ENCODE peak calls at places on chromosome 3, in eight cellular contexts. Y is foreskin fibroblast, B is fibroblast of lung, A is psoas muscle, Q is endothelial cell of umbilical vein, C is astrocyte of the cerebellum, L is heart left ventricle, V is fibroblast of pulmonary artery. P is an unnamed sample.

GRCh38 chr3:40211579-40211978 is 97.9 kb upstream of the EIF1B start:
- DNase-seq in Y (peak), B (no peak), A (no peak), Q (no peak), C (peak), L (no peak), V (peak), P (no peak)

GRCh38 chr3:140523600-140523999 is 154.3 kb upstream of the TRIM42 start:
- DNase-seq in Y (no peak), B (no peak), A (no peak), Q (no peak), C (no peak), L (no peak), V (no peak), P (no peak)

GRCh38 chr3:49161808-49162530 is 4.2 kb downstream of the CCDC71 start:
- DNase-seq in Y (no peak), B (no peak), A (no peak), Q (no peak), C (no peak), L (no peak), V (no peak), P (no peak)

GRCh38 chr3:127375151-127375937 is 87.5 kb upstream of the PRR20G start:
- DNase-seq in Y (no peak), B (no peak), A (no peak), Q (no peak), C (no peak), L (no peak), V (no peak), P (no peak)

GRCh38 chr3:172892158-172892557 is 141.6 kb downstream of the ECT2 start:
- DNase-seq in Y (peak), B (peak), A (no peak), Q (peak), C (peak), L (no peak), V (peak), P (no peak)

GRCh38 chr3:195013962-195014361 is 257.0 kb downstream of the XXYLT1 start:
- DNase-seq in Y (no peak), B (no peak), A (no peak), Q (no peak), C (no peak), L (no peak), V (no peak), P (no peak)

GRCh38 chr3:194930439-194931204 is 244.9 kb downstream of the FAM43A start:
- DNase-seq in Y (peak), B (no peak), A (peak), Q (peak), C (peak), L (no peak), V (peak), P (peak)

GRCh38 chr3:11769704-11770103 is 77.0 kb downstream of the TAMM41 start:
- DNase-seq in Y (no peak), B (no peak), A (no peak), Q (no peak), C (no peak), L (no peak), V (no peak), P (no peak)

GRCh38 chr3:158539414-158540014 is 31.5 kb upstream of the MLF1 start:
- DNase-seq in Y (peak), B (peak), A (no peak), Q (peak), C (peak), L (no peak), V (peak), P (no peak)

GRCh38 chr3:19885468-19885867 is 48.5 kb downstream of the EFHB start:
- DNase-seq in Y (no peak), B (peak), A (no peak), Q (peak), C (peak), L (no peak), V (peak), P (no peak)

GRCh38 chr3:64539451-64540196 is 148.2 kb downstream of the ADAMTS9 start:
- DNase-seq in Y (peak), B (peak), A (peak), Q (peak), C (peak), L (no peak), V (peak), P (no peak)

GRCh38 chr3:196080997-196081833 is 675 bp downstream of the TFRC start:
- DNase-seq in Y (peak), B (peak), A (peak), Q (peak), C (no peak), L (peak), V (peak), P (no peak)

GRCh38 chr3:38454179-38454883 is 641 bp downstream of the ACVR2B start:
- DNase-seq in Y (no peak), B (peak), A (peak), Q (peak), C (no peak), L (peak), V (peak), P (no peak)

GRCh38 chr3:11522953-11523792 is 120.5 kb downstream of the VGLL4 start:
- DNase-seq in Y (no peak), B (no peak), A (no peak), Q (peak), C (no peak), L (no peak), V (no peak), P (no peak)

GRCh38 chr3:71926242-71926560 is 141.3 kb upstream of the PROK2 start:
- DNase-seq in Y (no peak), B (peak), A (no peak), Q (no peak), C (peak), L (no peak), V (peak), P (no peak)

GRCh38 chr3:43161684-43162512 is 56.0 kb upstream of the POMGNT2 start:
- DNase-seq in Y (peak), B (peak), A (no peak), Q (peak), C (peak), L (no peak), V (peak), P (no peak)

GRCh38 chr3:99023590-99024192 is 122.2 kb upstream of the DCBLD2 start:
- DNase-seq in Y (peak), B (peak), A (no peak), Q (peak), C (peak), L (no peak), V (peak), P (no peak)

GRCh38 chr3:10614160-10614559 is 108.8 kb upstream of the ATP2B2 start:
- DNase-seq in Y (no peak), B (no peak), A (no peak), Q (no peak), C (no peak), L (no peak), V (no peak), P (no peak)

GRCh38 chr3:105367063-105367405 is 325 bp downstream of the ALCAM start:
- DNase-seq in Y (no peak), B (no peak), A (no peak), Q (no peak), C (no peak), L (peak), V (no peak), P (no peak)

GRCh38 chr3:186909078-186909853 is 21.1 kb upstream of the ST6GAL1 start:
- DNase-seq in Y (no peak), B (no peak), A (no peak), Q (no peak), C (no peak), L (peak), V (no peak), P (no peak)

GRCh38 chr3:68403741-68404140 is 528.6 kb downstream of the TAFA4 start:
- DNase-seq in Y (no peak), B (no peak), A (no peak), Q (no peak), C (no peak), L (no peak), V (no peak), P (no peak)

GRCh38 chr3:14358426-14359211 is 43.8 kb upstream of the SLC6A6 start:
- DNase-seq in Y (peak), B (peak), A (peak), Q (no peak), C (peak), L (peak), V (peak), P (no peak)

GRCh38 chr3:57756528-57757401 is 656 bp downstream of the SLMAP start:
- DNase-seq in Y (peak), B (peak), A (peak), Q (peak), C (no peak), L (peak), V (peak), P (no peak)

GRCh38 chr3:132231633-132232032 is 85.6 kb upstream of the ACP3 start:
- DNase-seq in Y (peak), B (peak), A (no peak), Q (peak), C (no peak), L (no peak), V (peak), P (peak)

GRCh38 chr3:187325632-187326031 is 34.1 kb upstream of the MASP1 start:
- DNase-seq in Y (no peak), B (no peak), A (no peak), Q (no peak), C (no peak), L (no peak), V (no peak), P (no peak)

GRCh38 chr3:163384383-163384782 is 1693.9 kb downstream of the SI start:
- DNase-seq in Y (no peak), B (no peak), A (no peak), Q (no peak), C (no peak), L (no peak), V (no peak), P (no peak)

GRCh38 chr3:132730891-132731580 is 8.8 kb upstream of the NPHP3 start:
- DNase-seq in Y (peak), B (peak), A (no peak), Q (peak), C (peak), L (no peak), V (peak), P (no peak)

GRCh38 chr3:110881069-110881468 is 190.5 kb upstream of the NECTIN3 start:
- DNase-seq in Y (no peak), B (peak), A (no peak), Q (peak), C (peak), L (no peak), V (peak), P (peak)

DNA sequence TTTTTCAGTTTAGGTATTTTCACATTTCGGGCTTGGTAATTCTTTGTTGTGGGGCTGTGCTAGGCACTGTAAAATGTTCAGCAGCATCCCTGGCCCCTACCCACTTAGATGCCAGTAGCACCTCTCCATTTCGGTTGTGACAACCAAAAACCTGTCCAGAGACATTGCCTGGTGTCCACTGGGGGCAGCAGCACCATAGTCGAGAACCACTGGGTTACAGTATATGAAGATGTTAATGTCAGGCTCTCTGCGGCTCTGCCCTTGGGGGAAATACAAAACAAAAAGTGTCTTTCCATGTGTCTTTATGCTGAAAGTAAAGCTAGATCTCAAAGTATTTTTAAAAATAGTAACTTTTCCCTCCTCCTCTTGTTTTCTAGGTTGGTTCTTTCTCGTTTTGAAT is 177.2 kb downstream of the ITPR1 start:
- DNase-seq in Y (no peak), B (no peak), A (no peak), Q (no peak), C (no peak), L (no peak), V (peak), P (no peak)
- TF ChIP-seq CTCF in Y (peak), B (peak), A (no peak), Q (peak), C (peak), L (no peak), V (peak), P (peak)

GRCh38 chr3:143974877-143975238 is 3.2 kb downstream of the DIPK2A start:
- DNase-seq in Y (peak), B (peak), A (no peak), Q (peak), C (no peak), L (no peak), V (peak), P (no peak)

GRCh38 chr3:143975549-143976152 is 4.0 kb downstream of the DIPK2A start:
- DNase-seq in Y (peak), B (peak), A (no peak), Q (peak), C (peak), L (no peak), V (peak), P (no peak)

GRCh38 chr3:143973352-143974021 is 1.9 kb downstream of the DIPK2A start:
- DNase-seq in Y (no peak), B (peak), A (no peak), Q (peak), C (no peak), L (no peak), V (peak), P (no peak)

GRCh38 chr3:143972495-143973351 is 1.1 kb downstream of the DIPK2A start:
- DNase-seq in Y (peak), B (peak), A (peak), Q (peak), C (peak), L (peak), V (peak), P (no peak)

GRCh38 chr3:143974181-143974876 is 2.7 kb downstream of the DIPK2A start:
- DNase-seq in Y (no peak), B (peak), A (no peak), Q (peak), C (no peak), L (no peak), V (peak), P (no peak)
- TF ChIP-seq CTCF in Y (no peak), B (no peak), A (no peak), Q (no peak), C (no peak), L (no peak), V (no peak), P (no peak)

GRCh38 chr3:189563841-189564563 is 67.2 kb upstream of the TP63 start:
- DNase-seq in Y (peak), B (peak), A (no peak), Q (no peak), C (peak), L (no peak), V (peak), P (peak)
- TF ChIP-seq CTCF in Y (no peak), B (no peak), A (no peak), Q (no peak), C (peak), L (no peak), V (no peak), P (no peak)

GRCh38 chr3:159877924-159878323 is 110.7 kb upstream of the IL12A start:
- DNase-seq in Y (no peak), B (no peak), A (no peak), Q (no peak), C (no peak), L (no peak), V (no peak), P (peak)

GRCh38 chr3:159867372-159867771 is 121.3 kb upstream of the IL12A start:
- DNase-seq in Y (no peak), B (no peak), A (no peak), Q (no peak), C (no peak), L (no peak), V (no peak), P (no peak)

GRCh38 chr3:159870723-159871122 is 117.9 kb upstream of the IL12A start:
- DNase-seq in Y (no peak), B (no peak), A (no peak), Q (no peak), C (no peak), L (no peak), V (no peak), P (no peak)

GRCh38 chr3:159872374-159873109 is 116.1 kb upstream of the IL12A start:
- DNase-seq in Y (peak), B (peak), A (no peak), Q (peak), C (peak), L (no peak), V (peak), P (peak)
- TF ChIP-seq CTCF in Y (peak), B (peak), A (peak), Q (peak), C (no peak), L (no peak), V (peak), P (peak)

DNA sequence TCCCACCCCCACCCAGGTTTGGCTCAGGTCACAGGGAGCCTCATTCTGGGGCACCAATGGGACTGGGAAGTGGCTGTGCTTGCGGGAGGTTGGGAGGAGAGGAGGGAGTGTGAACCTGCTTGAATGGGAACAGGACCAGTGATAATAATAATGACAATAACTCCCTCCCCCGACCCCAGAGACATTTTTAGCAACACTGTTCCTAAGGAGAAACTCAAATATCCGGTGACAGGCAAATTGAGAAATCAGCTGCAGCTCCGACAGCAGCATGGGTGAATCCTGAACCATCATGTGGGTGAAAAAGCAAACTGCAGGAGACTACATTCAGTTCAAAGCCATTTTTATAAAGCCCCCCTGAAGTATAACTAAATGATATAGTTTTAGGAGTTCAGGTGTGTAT is 11.6 kb upstream of the RPL29 start:
- DNase-seq in Y (no peak), B (no peak), A (no peak), Q (no peak), C (no peak), L (no peak), V (no peak), P (no peak)
- TF ChIP-seq CTCF in Y (no peak), B (no peak), A (no peak), Q (no peak), C (no peak), L (no peak), V (no peak), P (no peak)

DNA sequence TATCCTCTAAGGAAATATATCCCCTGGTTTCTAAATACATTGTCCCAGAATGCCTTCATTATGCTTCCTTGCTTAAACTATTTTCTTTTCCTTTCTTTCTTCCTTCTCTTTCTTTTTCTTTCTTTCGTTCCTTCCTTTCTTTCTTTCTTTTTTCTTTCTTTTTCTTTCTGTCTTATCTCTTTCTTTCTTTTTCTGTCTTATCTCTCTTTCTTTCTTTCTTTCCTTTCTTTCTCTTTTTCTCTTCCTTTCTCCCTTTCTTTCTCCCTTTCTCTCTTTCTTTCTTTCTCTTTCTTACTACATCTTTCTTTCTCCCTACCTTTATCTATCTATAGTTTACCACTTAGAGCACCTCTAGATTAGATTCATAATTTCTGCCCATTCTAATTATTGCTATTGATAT is 552.1 kb downstream of the PYDC2 start:
- DNase-seq in Y (no peak), B (no peak), A (no peak), Q (no peak), C (no peak), L (no peak), V (no peak), P (no peak)
- TF ChIP-seq CTCF in Y (no peak), B (no peak), A (no peak), Q (no peak), C (no peak), L (no peak), V (no peak), P (no peak)

DNA sequence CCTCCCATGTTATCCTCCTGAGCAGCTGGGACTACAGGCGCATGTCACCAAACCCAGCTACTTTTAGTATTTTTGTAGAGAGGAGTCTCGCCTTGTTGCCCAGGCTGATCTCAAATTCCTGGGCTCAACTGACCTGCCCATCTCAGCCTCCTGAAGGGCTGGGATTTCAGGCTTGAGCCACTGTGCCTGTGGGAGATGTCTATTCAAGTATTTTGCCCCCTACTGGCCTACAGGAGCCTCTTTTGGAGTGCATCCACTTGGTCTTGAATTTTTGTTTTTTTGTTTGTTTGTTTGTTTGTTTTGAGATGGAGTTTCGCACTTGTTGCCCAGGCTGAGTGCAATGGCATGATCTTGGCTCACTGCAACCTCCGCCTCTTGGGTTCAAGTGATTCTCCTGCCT is 3.2 kb upstream of the DHX30 start:
- DNase-seq in Y (no peak), B (no peak), A (no peak), Q (no peak), C (no peak), L (no peak), V (no peak), P (no peak)
- TF ChIP-seq CTCF in Y (peak), B (no peak), A (no peak), Q (peak), C (no peak), L (no peak), V (peak), P (peak)

DNA sequence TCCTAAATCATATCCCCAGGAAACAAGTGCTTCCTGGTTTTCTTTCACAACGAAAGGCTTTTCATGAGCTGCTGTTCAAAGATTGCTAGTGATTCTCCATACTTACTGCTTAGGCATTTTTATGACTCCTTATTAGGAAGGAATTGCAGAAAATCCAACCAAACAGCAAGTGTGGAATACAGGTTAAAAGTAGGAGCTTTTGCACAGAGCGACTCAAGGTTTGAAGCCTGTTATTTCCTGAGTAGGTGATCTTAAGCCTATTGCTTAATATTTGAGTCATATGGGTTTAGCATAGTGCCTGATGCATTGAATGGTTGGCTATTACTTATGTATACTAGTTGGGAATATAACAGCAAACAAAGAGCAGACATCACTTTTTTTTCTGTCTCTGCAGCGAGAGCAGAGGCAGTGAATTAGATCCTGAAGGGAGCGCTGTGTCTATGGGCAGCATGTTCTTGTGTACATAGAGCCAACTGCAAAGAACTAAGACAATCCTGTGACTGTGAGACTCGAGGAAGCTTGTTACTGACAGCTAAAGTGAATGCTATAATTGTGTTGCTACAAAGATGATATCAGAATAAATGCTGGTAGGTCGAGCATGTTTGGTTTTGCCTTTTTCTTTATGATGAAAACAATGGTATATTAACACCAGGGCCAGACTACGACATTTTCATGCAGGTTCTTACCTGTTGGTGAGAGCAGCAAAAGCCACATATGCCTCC is 6.3 kb downstream of the TM4SF1 start:
- DNase-seq in Y (peak), B (peak), A (no peak), Q (peak), C (no peak), L (no peak), V (peak), P (no peak)
- TF ChIP-seq CTCF in Y (no peak), B (no peak), A (no peak), Q (peak), C (no peak), L (no peak), V (no peak), P (no peak)